ENCODE peak calls at places on chromosomes 12 and 14, in ten cellular contexts. One of them, this sample, is unnamed.

GRCh38 chr14:25049559-25050493 is at the start of gene STXBP6:
- DNase-seq in aorta: peak
- DNase-seq in stomach: peak
- DNase-seq in fibroblast of mammary gland: peak
- DNase-seq in nephron progenitor cell: peak
- DNase-seq in activated T-cell treated with anti-CD3 and anti-CD28 coated beads, Interleukin-2, amount 50 U/mL, for 4 hours: no peak
- DNase-seq in fibroblast of pulmonary artery: peak
- DNase-seq in progenitor cell of endocrine pancreas: peak
- DNase-seq in NCI-H2107: peak
- DNase-seq in iris pigment epithelial cell: peak
- DNase-seq in this sample: no peak

GRCh38 chr12:69097619-69098368 is 141.6 kb upstream of the CPSF6 start:
- DNase-seq in nephron progenitor cell: peak
- DNase-seq in fibroblast of pulmonary artery: peak
- DNase-seq in fibroblast of mammary gland: peak
- DNase-seq in stomach: no peak
- DNase-seq in activated T-cell treated with anti-CD3 and anti-CD28 coated beads, Interleukin-2, amount 50 U/mL, for 4 hours: no peak
- DNase-seq in aorta: no peak
- DNase-seq in progenitor cell of endocrine pancreas: no peak
- DNase-seq in NCI-H2107: no peak
- DNase-seq in iris pigment epithelial cell: no peak
- DNase-seq in this sample: peak

GRCh38 chr14:69268763-69269162 is 8.8 kb downstream of the GALNT16 start:
- DNase-seq in NCI-H2107: no peak
- DNase-seq in activated T-cell treated with anti-CD3 and anti-CD28 coated beads, Interleukin-2, amount 50 U/mL, for 4 hours: no peak
- DNase-seq in stomach: no peak
- DNase-seq in fibroblast of mammary gland: peak
- DNase-seq in nephron progenitor cell: no peak
- DNase-seq in fibroblast of pulmonary artery: peak
- DNase-seq in progenitor cell of endocrine pancreas: no peak
- DNase-seq in aorta: no peak
- DNase-seq in iris pigment epithelial cell: peak
- DNase-seq in this sample: no peak

GRCh38 chr14:103522028-103522581 is 525 bp downstream of the CKB start:
- DNase-seq in fibroblast of mammary gland: no peak
- DNase-seq in iris pigment epithelial cell: no peak
- DNase-seq in stomach: no peak
- DNase-seq in NCI-H2107: no peak
- DNase-seq in activated T-cell treated with anti-CD3 and anti-CD28 coated beads, Interleukin-2, amount 50 U/mL, for 4 hours: no peak
- DNase-seq in aorta: peak
- DNase-seq in nephron progenitor cell: peak
- DNase-seq in fibroblast of pulmonary artery: no peak
- DNase-seq in progenitor cell of endocrine pancreas: no peak
- DNase-seq in this sample: no peak

GRCh38 chr12:55707841-55708694 is at the start of gene ITGA7:
- DNase-seq in progenitor cell of endocrine pancreas: peak
- DNase-seq in fibroblast of mammary gland: no peak
- DNase-seq in fibroblast of pulmonary artery: no peak
- DNase-seq in iris pigment epithelial cell: no peak
- DNase-seq in activated T-cell treated with anti-CD3 and anti-CD28 coated beads, Interleukin-2, amount 50 U/mL, for 4 hours: peak
- DNase-seq in aorta: peak
- DNase-seq in NCI-H2107: no peak
- DNase-seq in stomach: peak
- DNase-seq in nephron progenitor cell: peak
- DNase-seq in this sample: no peak

GRCh38 chr12:56931474-56931978 is 2.7 kb downstream of the SDR9C7 start:
- DNase-seq in progenitor cell of endocrine pancreas: no peak
- DNase-seq in fibroblast of mammary gland: peak
- DNase-seq in iris pigment epithelial cell: peak
- DNase-seq in nephron progenitor cell: no peak
- DNase-seq in fibroblast of pulmonary artery: peak
- DNase-seq in stomach: no peak
- DNase-seq in aorta: no peak
- DNase-seq in activated T-cell treated with anti-CD3 and anti-CD28 coated beads, Interleukin-2, amount 50 U/mL, for 4 hours: no peak
- DNase-seq in NCI-H2107: no peak
- DNase-seq in this sample: peak

GRCh38 chr14:55500219-55500701 is 59.8 kb upstream of the TBPL2 start:
- DNase-seq in activated T-cell treated with anti-CD3 and anti-CD28 coated beads, Interleukin-2, amount 50 U/mL, for 4 hours: no peak
- DNase-seq in iris pigment epithelial cell: no peak
- DNase-seq in fibroblast of pulmonary artery: no peak
- DNase-seq in nephron progenitor cell: no peak
- DNase-seq in fibroblast of mammary gland: no peak
- DNase-seq in NCI-H2107: no peak
- DNase-seq in progenitor cell of endocrine pancreas: no peak
- DNase-seq in stomach: no peak
- DNase-seq in aorta: no peak
- DNase-seq in this sample: no peak

GRCh38 chr12:108257610-108258106 is 81.5 kb downstream of the CMKLR1 start:
- DNase-seq in fibroblast of mammary gland: no peak
- DNase-seq in activated T-cell treated with anti-CD3 and anti-CD28 coated beads, Interleukin-2, amount 50 U/mL, for 4 hours: no peak
- DNase-seq in iris pigment epithelial cell: no peak
- DNase-seq in aorta: no peak
- DNase-seq in NCI-H2107: no peak
- DNase-seq in stomach: no peak
- DNase-seq in progenitor cell of endocrine pancreas: no peak
- DNase-seq in fibroblast of pulmonary artery: no peak
- DNase-seq in nephron progenitor cell: no peak
- DNase-seq in this sample: no peak

GRCh38 chr12:95368931-95369330 is 105.0 kb upstream of the METAP2 start:
- DNase-seq in aorta: no peak
- DNase-seq in NCI-H2107: no peak
- DNase-seq in stomach: no peak
- DNase-seq in fibroblast of pulmonary artery: no peak
- DNase-seq in activated T-cell treated with anti-CD3 and anti-CD28 coated beads, Interleukin-2, amount 50 U/mL, for 4 hours: no peak
- DNase-seq in fibroblast of mammary gland: no peak
- DNase-seq in nephron progenitor cell: no peak
- DNase-seq in progenitor cell of endocrine pancreas: no peak
- DNase-seq in iris pigment epithelial cell: no peak
- DNase-seq in this sample: no peak

GRCh38 chr12:124683330-124683662 is 115.9 kb upstream of the NCOR2 start:
- DNase-seq in nephron progenitor cell: no peak
- DNase-seq in fibroblast of mammary gland: no peak
- DNase-seq in aorta: no peak
- DNase-seq in progenitor cell of endocrine pancreas: no peak
- DNase-seq in NCI-H2107: no peak
- DNase-seq in stomach: peak
- DNase-seq in fibroblast of pulmonary artery: no peak
- DNase-seq in iris pigment epithelial cell: peak
- DNase-seq in activated T-cell treated with anti-CD3 and anti-CD28 coated beads, Interleukin-2, amount 50 U/mL, for 4 hours: no peak
- DNase-seq in this sample: peak

GRCh38 chr12:65082411-65082810 is 38.7 kb downstream of the WIF1 start:
- DNase-seq in activated T-cell treated with anti-CD3 and anti-CD28 coated beads, Interleukin-2, amount 50 U/mL, for 4 hours: no peak
- DNase-seq in aorta: no peak
- DNase-seq in NCI-H2107: no peak
- DNase-seq in fibroblast of pulmonary artery: no peak
- DNase-seq in fibroblast of mammary gland: no peak
- DNase-seq in stomach: no peak
- DNase-seq in nephron progenitor cell: no peak
- DNase-seq in iris pigment epithelial cell: no peak
- DNase-seq in progenitor cell of endocrine pancreas: no peak
- DNase-seq in this sample: no peak

GRCh38 chr12:49603721-49604120 is 1.7 kb downstream of the FAM186B start:
- DNase-seq in stomach: no peak
- DNase-seq in aorta: no peak
- DNase-seq in iris pigment epithelial cell: no peak
- DNase-seq in fibroblast of mammary gland: no peak
- DNase-seq in nephron progenitor cell: no peak
- DNase-seq in progenitor cell of endocrine pancreas: no peak
- DNase-seq in NCI-H2107: no peak
- DNase-seq in fibroblast of pulmonary artery: no peak
- DNase-seq in activated T-cell treated with anti-CD3 and anti-CD28 coated beads, Interleukin-2, amount 50 U/mL, for 4 hours: no peak
- DNase-seq in this sample: no peak

GRCh38 chr12:104423273-104423672 is 33.5 kb upstream of the CHST11 start:
- DNase-seq in activated T-cell treated with anti-CD3 and anti-CD28 coated beads, Interleukin-2, amount 50 U/mL, for 4 hours: no peak
- DNase-seq in fibroblast of mammary gland: no peak
- DNase-seq in aorta: no peak
- DNase-seq in progenitor cell of endocrine pancreas: no peak
- DNase-seq in iris pigment epithelial cell: no peak
- DNase-seq in NCI-H2107: no peak
- DNase-seq in stomach: no peak
- DNase-seq in fibroblast of pulmonary artery: no peak
- DNase-seq in nephron progenitor cell: no peak
- DNase-seq in this sample: peak

GRCh38 chr14:56195727-56196126 is 77.5 kb downstream of the PELI2 start:
- DNase-seq in nephron progenitor cell: no peak
- DNase-seq in iris pigment epithelial cell: peak
- DNase-seq in fibroblast of mammary gland: peak
- DNase-seq in NCI-H2107: peak
- DNase-seq in fibroblast of pulmonary artery: no peak
- DNase-seq in progenitor cell of endocrine pancreas: no peak
- DNase-seq in stomach: no peak
- DNase-seq in aorta: no peak
- DNase-seq in activated T-cell treated with anti-CD3 and anti-CD28 coated beads, Interleukin-2, amount 50 U/mL, for 4 hours: no peak
- DNase-seq in this sample: no peak

GRCh38 chr14:94780536-94781404 is 10.9 kb upstream of the GSC start:
- DNase-seq in fibroblast of mammary gland: no peak
- DNase-seq in stomach: no peak
- DNase-seq in activated T-cell treated with anti-CD3 and anti-CD28 coated beads, Interleukin-2, amount 50 U/mL, for 4 hours: no peak
- DNase-seq in progenitor cell of endocrine pancreas: no peak
- DNase-seq in NCI-H2107: no peak
- DNase-seq in iris pigment epithelial cell: no peak
- DNase-seq in fibroblast of pulmonary artery: no peak
- DNase-seq in nephron progenitor cell: no peak
- DNase-seq in aorta: no peak
- DNase-seq in this sample: no peak

GRCh38 chr14:35470775-35471174 is 63.2 kb upstream of the INSM2 start:
- DNase-seq in stomach: no peak
- DNase-seq in fibroblast of mammary gland: peak
- DNase-seq in nephron progenitor cell: peak
- DNase-seq in aorta: no peak
- DNase-seq in iris pigment epithelial cell: peak
- DNase-seq in progenitor cell of endocrine pancreas: no peak
- DNase-seq in NCI-H2107: no peak
- DNase-seq in activated T-cell treated with anti-CD3 and anti-CD28 coated beads, Interleukin-2, amount 50 U/mL, for 4 hours: no peak
- DNase-seq in fibroblast of pulmonary artery: peak
- DNase-seq in this sample: peak

GRCh38 chr12:48151103-48151771 is 6.1 kb downstream of the ASB8 start:
- DNase-seq in activated T-cell treated with anti-CD3 and anti-CD28 coated beads, Interleukin-2, amount 50 U/mL, for 4 hours: no peak
- DNase-seq in fibroblast of pulmonary artery: no peak
- DNase-seq in aorta: no peak
- DNase-seq in nephron progenitor cell: no peak
- DNase-seq in fibroblast of mammary gland: no peak
- DNase-seq in stomach: no peak
- DNase-seq in iris pigment epithelial cell: no peak
- DNase-seq in progenitor cell of endocrine pancreas: no peak
- DNase-seq in NCI-H2107: no peak
- DNase-seq in this sample: no peak